ENCODE peak calls at places on chromosomes 3 and 15, in seven cellular contexts. B is naive thymus-derived CD8-positive, alpha-beta T cell; O is DMS53; V is glutamatergic neuron; L is heart right ventricle; T is stimulated activated CD4-positive, alpha-beta T cell treated with anti-CD3 and anti-CD28 coated beads, Interleukin-12 subunit alpha, Interleukin-12 subunit beta, amount 100 ng/mL, for 48 hours; K is gastrocnemius medialis. F is an unnamed sample.

GRCh38 chr3:37543692-37544091 is 318.0 kb upstream of the CTDSPL start:
- DNase-seq in B (no peak), O (no peak), V (no peak), L (no peak), T (no peak), K (peak; percentile 61), F (no peak)

GRCh38 chr3:30492581-30493192 is 113.7 kb upstream of the TGFBR2 start:
- DNase-seq in B (no peak), O (no peak), V (no peak), L (no peak), T (no peak), K (no peak), F (no peak)

GRCh38 chr3:52090620-52091468 is 34.5 kb upstream of the DUSP7 start:
- DNase-seq in B (no peak), O (no peak), V (no peak), L (no peak), T (no peak), K (no peak), F (peak; percentile 70)

GRCh38 chr3:65044401-65044800 is 356.6 kb upstream of the ADAMTS9 start:
- DNase-seq in B (no peak), O (no peak), V (no peak), L (no peak), T (no peak), K (no peak), F (no peak)

GRCh38 chr3:159858650-159859049 is 130.0 kb upstream of the IL12A start:
- DNase-seq in B (no peak), O (no peak), V (no peak), L (no peak), T (no peak), K (no peak), F (no peak)

GRCh38 chr3:113626513-113627371 is 69.7 kb downstream of the USF3 start:
- DNase-seq in B (no peak), O (peak; percentile 81), V (peak; percentile 47), L (peak; percentile 59), T (no peak), K (peak; percentile 64), F (peak; percentile 69)

GRCh38 chr3:141273700-141274410 is 42.2 kb downstream of the PXYLP1 start:
- DNase-seq in B (no peak), O (no peak), V (no peak), L (no peak), T (no peak), K (no peak), F (no peak)

GRCh38 chr3:169610888-169611291 is 52.6 kb downstream of the MECOM start:
- DNase-seq in B (no peak), O (no peak), V (no peak), L (no peak), T (no peak), K (no peak), F (no peak)

GRCh38 chr3:30475809-30476178 is 130.6 kb upstream of the TGFBR2 start:
- DNase-seq in B (no peak), O (no peak), V (no peak), L (no peak), T (no peak), K (no peak), F (no peak)

GRCh38 chr15:101660005-101660404 is 7.8 kb upstream of the TM2D3 start:
- DNase-seq in B (no peak), O (no peak), V (no peak), L (no peak), T (no peak), K (no peak), F (no peak)

GRCh38 chr15:82709421-82710207 is at the start of gene AP3B2:
- DNase-seq in B (peak; percentile 46), O (peak; percentile 90), V (peak; percentile 88), L (peak; percentile 33), T (peak; percentile 47), K (peak; percentile 44), F (peak; percentile 87)

GRCh38 chr3:126480864-126481263 is 5.2 kb upstream of the ZXDC start:
- DNase-seq in B (no peak), O (no peak), V (no peak), L (no peak), T (no peak), K (no peak), F (no peak)

GRCh38 chr3:146067048-146067447 is 93.9 kb downstream of the PLOD2 start:
- DNase-seq in B (no peak), O (no peak), V (no peak), L (no peak), T (no peak), K (no peak), F (no peak)

GRCh38 chr15:84925906-84926305 is 41.4 kb downstream of the SLC28A1 start:
- DNase-seq in B (no peak), O (no peak), V (no peak), L (no peak), T (no peak), K (no peak), F (no peak)

F was measured in aorta.